ENCODE peak calls at places on chromosomes 7 and 10, in five cellular contexts. One of them, this sample, is unnamed.

GRCh38 chr7:1712907-1713501 is 42.9 kb downstream of the ELFN1 start:
- DNase-seq in IMR-90: no peak
- DNase-seq in fibroblast of pulmonary artery: no peak
- DNase-seq in stimulated activated naive CD4-positive, alpha-beta T cell treated with Interleukin-2 at 50 U/mL for 16 hours: no peak
- DNase-seq in non-pigmented ciliary epithelial cell: no peak
- DNase-seq in this sample: no peak

GRCh38 chr7:2570021-2570420 is 11.2 kb downstream of the IQCE start:
- DNase-seq in stimulated activated naive CD4-positive, alpha-beta T cell treated with Interleukin-2 at 50 U/mL for 16 hours: no peak
- DNase-seq in IMR-90: no peak
- DNase-seq in non-pigmented ciliary epithelial cell: no peak
- DNase-seq in fibroblast of pulmonary artery: no peak
- DNase-seq in this sample: no peak

GRCh38 chr10:35343739-35344138 is 7.4 kb downstream of the CCNY start:
- DNase-seq in IMR-90: no peak
- DNase-seq in non-pigmented ciliary epithelial cell: no peak
- DNase-seq in stimulated activated naive CD4-positive, alpha-beta T cell treated with Interleukin-2 at 50 U/mL for 16 hours: no peak
- DNase-seq in fibroblast of pulmonary artery: no peak
- DNase-seq in this sample: no peak

GRCh38 chr10:75976681-75977080 is 545.3 kb downstream of the LRMDA start:
- DNase-seq in non-pigmented ciliary epithelial cell: no peak
- DNase-seq in stimulated activated naive CD4-positive, alpha-beta T cell treated with Interleukin-2 at 50 U/mL for 16 hours: no peak
- DNase-seq in fibroblast of pulmonary artery: no peak
- DNase-seq in IMR-90: no peak
- DNase-seq in this sample: no peak

GRCh38 chr7:94389381-94389780 is 5.3 kb upstream of the COL1A2 start:
- DNase-seq in fibroblast of pulmonary artery: no peak
- DNase-seq in non-pigmented ciliary epithelial cell: no peak
- DNase-seq in IMR-90: no peak
- DNase-seq in stimulated activated naive CD4-positive, alpha-beta T cell treated with Interleukin-2 at 50 U/mL for 16 hours: no peak
- DNase-seq in this sample: no peak

GRCh38 chr7:93629291-93629801 is 54.8 kb upstream of the CALCR start:
- DNase-seq in non-pigmented ciliary epithelial cell: no peak
- DNase-seq in fibroblast of pulmonary artery: peak
- DNase-seq in IMR-90: no peak
- DNase-seq in stimulated activated naive CD4-positive, alpha-beta T cell treated with Interleukin-2 at 50 U/mL for 16 hours: no peak
- DNase-seq in this sample: no peak

GRCh38 chr7:143393267-143394041 is 12.3 kb downstream of the ZYX start:
- DNase-seq in non-pigmented ciliary epithelial cell: no peak
- DNase-seq in fibroblast of pulmonary artery: peak
- DNase-seq in IMR-90: peak
- DNase-seq in stimulated activated naive CD4-positive, alpha-beta T cell treated with Interleukin-2 at 50 U/mL for 16 hours: no peak
- DNase-seq in this sample: no peak

GRCh38 chr10:17590969-17591645 is 26.1 kb downstream of the HACD1 start:
- DNase-seq in stimulated activated naive CD4-positive, alpha-beta T cell treated with Interleukin-2 at 50 U/mL for 16 hours: no peak
- DNase-seq in IMR-90: no peak
- DNase-seq in fibroblast of pulmonary artery: no peak
- DNase-seq in non-pigmented ciliary epithelial cell: no peak
- DNase-seq in this sample: no peak

GRCh38 chr7:37832194-37832593 is 16.2 kb upstream of the NME8 start:
- DNase-seq in fibroblast of pulmonary artery: peak
- DNase-seq in IMR-90: no peak
- DNase-seq in non-pigmented ciliary epithelial cell: no peak
- DNase-seq in stimulated activated naive CD4-positive, alpha-beta T cell treated with Interleukin-2 at 50 U/mL for 16 hours: no peak
- DNase-seq in this sample: peak

GRCh38 chr7:131040467-131040932 is 287.2 kb upstream of the MKLN1 start:
- DNase-seq in fibroblast of pulmonary artery: peak
- DNase-seq in stimulated activated naive CD4-positive, alpha-beta T cell treated with Interleukin-2 at 50 U/mL for 16 hours: peak
- DNase-seq in non-pigmented ciliary epithelial cell: peak
- DNase-seq in IMR-90: peak
- DNase-seq in this sample: peak

GRCh38 chr10:93386496-93387369 is 95.4 kb downstream of the MYOF start:
- DNase-seq in fibroblast of pulmonary artery: no peak
- DNase-seq in stimulated activated naive CD4-positive, alpha-beta T cell treated with Interleukin-2 at 50 U/mL for 16 hours: no peak
- DNase-seq in non-pigmented ciliary epithelial cell: no peak
- DNase-seq in IMR-90: no peak
- DNase-seq in this sample: peak

GRCh38 chr7:83162402-83163256 is at the start of gene PCLO:
- DNase-seq in IMR-90: peak
- DNase-seq in non-pigmented ciliary epithelial cell: no peak
- DNase-seq in stimulated activated naive CD4-positive, alpha-beta T cell treated with Interleukin-2 at 50 U/mL for 16 hours: peak
- DNase-seq in fibroblast of pulmonary artery: peak
- DNase-seq in this sample: peak

GRCh38 chr10:101643546-101643945 is 51.4 kb downstream of the FBXW4 start:
- DNase-seq in IMR-90: no peak
- DNase-seq in fibroblast of pulmonary artery: no peak
- DNase-seq in stimulated activated naive CD4-positive, alpha-beta T cell treated with Interleukin-2 at 50 U/mL for 16 hours: no peak
- DNase-seq in non-pigmented ciliary epithelial cell: no peak
- DNase-seq in this sample: no peak

GRCh38 chr10:114685456-114685855 is 27.4 kb upstream of the ABLIM1 start:
- DNase-seq in stimulated activated naive CD4-positive, alpha-beta T cell treated with Interleukin-2 at 50 U/mL for 16 hours: no peak
- DNase-seq in IMR-90: no peak
- DNase-seq in non-pigmented ciliary epithelial cell: no peak
- DNase-seq in fibroblast of pulmonary artery: no peak
- DNase-seq in this sample: no peak

GRCh38 chr10:86652361-86653202 is 1.8 kb upstream of the OPN4 start:
- DNase-seq in stimulated activated naive CD4-positive, alpha-beta T cell treated with Interleukin-2 at 50 U/mL for 16 hours: no peak
- DNase-seq in non-pigmented ciliary epithelial cell: no peak
- DNase-seq in IMR-90: peak
- DNase-seq in fibroblast of pulmonary artery: no peak
- DNase-seq in this sample: no peak

GRCh38 chr7:148084138-148084537 is 506.4 kb upstream of the C7orf33 start:
- DNase-seq in IMR-90: peak
- DNase-seq in non-pigmented ciliary epithelial cell: peak
- DNase-seq in fibroblast of pulmonary artery: peak
- DNase-seq in stimulated activated naive CD4-positive, alpha-beta T cell treated with Interleukin-2 at 50 U/mL for 16 hours: no peak
- DNase-seq in this sample: no peak

GRCh38 chr10:5946786-5947185 is 30.6 kb downstream of the IL15RA start:
- DNase-seq in stimulated activated naive CD4-positive, alpha-beta T cell treated with Interleukin-2 at 50 U/mL for 16 hours: no peak
- DNase-seq in fibroblast of pulmonary artery: no peak
- DNase-seq in IMR-90: no peak
- DNase-seq in non-pigmented ciliary epithelial cell: no peak
- DNase-seq in this sample: no peak

GRCh38 chr7:6637544-6638229 is 569 bp downstream of the ZNF316 start:
- DNase-seq in non-pigmented ciliary epithelial cell: no peak
- DNase-seq in IMR-90: peak
- DNase-seq in fibroblast of pulmonary artery: peak
- DNase-seq in stimulated activated naive CD4-positive, alpha-beta T cell treated with Interleukin-2 at 50 U/mL for 16 hours: peak
- DNase-seq in this sample: peak

GRCh38 chr7:47539398-47540052 is 42.4 kb downstream of the TNS3 start:
- DNase-seq in stimulated activated naive CD4-positive, alpha-beta T cell treated with Interleukin-2 at 50 U/mL for 16 hours: no peak
- DNase-seq in fibroblast of pulmonary artery: no peak
- DNase-seq in IMR-90: peak
- DNase-seq in non-pigmented ciliary epithelial cell: no peak
- DNase-seq in this sample: no peak

GRCh38 chr10:128929905-128930304 is 537.1 kb upstream of the MGMT start:
- DNase-seq in fibroblast of pulmonary artery: no peak
- DNase-seq in IMR-90: no peak
- DNase-seq in stimulated activated naive CD4-positive, alpha-beta T cell treated with Interleukin-2 at 50 U/mL for 16 hours: no peak
- DNase-seq in non-pigmented ciliary epithelial cell: no peak
- DNase-seq in this sample: no peak

GRCh38 chr10:114506874-114507385 is 102.6 kb upstream of the AFAP1L2 start:
- DNase-seq in stimulated activated naive CD4-positive, alpha-beta T cell treated with Interleukin-2 at 50 U/mL for 16 hours: no peak
- DNase-seq in non-pigmented ciliary epithelial cell: no peak
- DNase-seq in fibroblast of pulmonary artery: no peak
- DNase-seq in IMR-90: no peak
- DNase-seq in this sample: no peak

GRCh38 chr7:151080091-151080521 is 503 bp downstream of the FASTK start:
- DNase-seq in non-pigmented ciliary epithelial cell: no peak
- DNase-seq in IMR-90: no peak
- DNase-seq in stimulated activated naive CD4-positive, alpha-beta T cell treated with Interleukin-2 at 50 U/mL for 16 hours: no peak
- DNase-seq in fibroblast of pulmonary artery: no peak
- DNase-seq in this sample: no peak

GRCh38 chr7:108335264-108335918 is 120.8 kb downstream of the NRCAM start:
- DNase-seq in non-pigmented ciliary epithelial cell: no peak
- DNase-seq in stimulated activated naive CD4-positive, alpha-beta T cell treated with Interleukin-2 at 50 U/mL for 16 hours: no peak
- DNase-seq in IMR-90: no peak
- DNase-seq in fibroblast of pulmonary artery: peak
- DNase-seq in this sample: no peak

GRCh38 chr10:15439381-15439837 is 68.3 kb upstream of the FAM171A1 start:
- DNase-seq in stimulated activated naive CD4-positive, alpha-beta T cell treated with Interleukin-2 at 50 U/mL for 16 hours: no peak
- DNase-seq in IMR-90: peak
- DNase-seq in fibroblast of pulmonary artery: peak
- DNase-seq in non-pigmented ciliary epithelial cell: no peak
- DNase-seq in this sample: no peak

GRCh38 chr10:133309111-133309719 is 501 bp downstream of the ZNF511 start:
- DNase-seq in fibroblast of pulmonary artery: peak
- DNase-seq in stimulated activated naive CD4-positive, alpha-beta T cell treated with Interleukin-2 at 50 U/mL for 16 hours: peak
- DNase-seq in IMR-90: peak
- DNase-seq in non-pigmented ciliary epithelial cell: no peak
- DNase-seq in this sample: peak

GRCh38 chr7:143172354-143172753 is 10.9 kb upstream of the TAS2R39 start:
- DNase-seq in stimulated activated naive CD4-positive, alpha-beta T cell treated with Interleukin-2 at 50 U/mL for 16 hours: no peak
- DNase-seq in non-pigmented ciliary epithelial cell: no peak
- DNase-seq in fibroblast of pulmonary artery: peak
- DNase-seq in IMR-90: no peak
- DNase-seq in this sample: no peak

GRCh38 chr7:45112648-45113047 is 1.2 kb upstream of the TBRG4 start:
- DNase-seq in stimulated activated naive CD4-positive, alpha-beta T cell treated with Interleukin-2 at 50 U/mL for 16 hours: no peak
- DNase-seq in fibroblast of pulmonary artery: no peak
- DNase-seq in IMR-90: peak
- DNase-seq in non-pigmented ciliary epithelial cell: no peak
- DNase-seq in this sample: no peak